ENCODE peak calls at places on chromosomes 5 and 9, in six cellular contexts. Y, C, P, O, R and A are unnamed samples. For H3K4me1, the result is how much of the 10 kb centered on the place peaks cover.

GRCh38 chr9:36165766-36166149 is 3.4 kb upstream of the CCIN start:
- DNase-seq in Y (no peak), C (no peak), P (no peak), O (no peak), R (no peak), A (peak)

GRCh38 chr9:82490019-82490499 is 501.5 kb downstream of the SPATA31D1 start:
- DNase-seq in Y (no peak), C (no peak), P (no peak), O (no peak), R (no peak), A (peak)

GRCh38 chr9:131641618-131642495 is 96.5 kb downstream of the PRRT1B start:
- DNase-seq in Y (no peak), C (no peak), P (no peak), O (no peak), R (no peak), A (no peak)

GRCh38 chr5:34516686-34517085 is 139.4 kb upstream of the RAI14 start:
- DNase-seq in Y (no peak), C (no peak), P (no peak), O (no peak), R (no peak), A (no peak)

GRCh38 chr5:50995285-50995942 is 329.0 kb downstream of the PARP8 start:
- DNase-seq in Y (no peak), C (no peak), P (no peak), O (no peak), R (no peak), A (no peak)

GRCh38 chr5:118791986-118792734 is 196.2 kb downstream of the DTWD2 start:
- DNase-seq in Y (peak), C (peak), P (peak), O (peak), R (peak), A (peak)

GRCh38 chr5:74919487-74919886 is 53.3 kb upstream of the FAM169A start:
- DNase-seq in Y (peak), C (peak), P (peak), O (peak), R (peak), A (peak)

GRCh38 chr5:132474881-132475511 is 15.6 kb downstream of the IRF1 start:
- DNase-seq in Y (no peak), C (no peak), P (no peak), O (no peak), R (no peak), A (no peak)

GRCh38 chr9:123614503-123615258 is 258.7 kb downstream of the CRB2 start:
- DNase-seq in Y (no peak), C (no peak), P (no peak), O (no peak), R (no peak), A (no peak)

GRCh38 chr5:142844881-142845280 is 74.7 kb downstream of the ARHGAP26 start:
- DNase-seq in Y (no peak), C (no peak), P (no peak), O (no peak), R (no peak), A (no peak)

GRCh38 chr9:129720181-129720864 is 32.5 kb downstream of the PTGES start:
- DNase-seq in Y (peak), C (peak), P (no peak), O (peak), R (peak), A (no peak)

GRCh38 chr5:97751556-97751955 is 568.5 kb upstream of the RIOK2 start:
- DNase-seq in Y (no peak), C (no peak), P (no peak), O (no peak), R (no peak), A (peak)

GRCh38 chr9:99012957-99013512 is 69.3 kb downstream of the COL15A1 start:
- DNase-seq in Y (no peak), C (no peak), P (no peak), O (peak), R (no peak), A (no peak)

GRCh38 chr9:90905822-90906221 is 104.2 kb downstream of the SYK start:
- DNase-seq in Y (no peak), C (no peak), P (no peak), O (no peak), R (no peak), A (no peak)

GRCh38 chr5:34570721-34571379 is 85.3 kb upstream of the RAI14 start:
- DNase-seq in Y (no peak), C (no peak), P (no peak), O (no peak), R (no peak), A (peak)

GRCh38 chr5:153546566-153546965 is 56.1 kb downstream of the GRIA1 start:
- DNase-seq in Y (no peak), C (no peak), P (no peak), O (no peak), R (no peak), A (no peak)

GRCh38 chr5:110478899-110479298 is 247.6 kb downstream of the TMEM232 start:
- DNase-seq in Y (no peak), C (no peak), P (no peak), O (no peak), R (no peak), A (peak)

GRCh38 chr5:6656680-6657079 is 23.4 kb downstream of the SRD5A1 start:
- DNase-seq in Y (no peak), C (no peak), P (no peak), O (peak), R (no peak), A (no peak)

GRCh38 chr5:125295405-125295872 is 549.0 kb upstream of the ZNF608 start:
- DNase-seq in Y (no peak), C (no peak), P (no peak), O (no peak), R (no peak), A (peak)

GRCh38 chr5:110802998-110803397 is 64.2 kb downstream of the SLC25A46 start:
- DNase-seq in Y (no peak), C (no peak), P (no peak), O (no peak), R (no peak), A (no peak)

GRCh38 chr9:122936464-122936863 is 4.4 kb upstream of the RABGAP1 start:
- DNase-seq in Y (peak), C (no peak), P (no peak), O (no peak), R (no peak), A (no peak)

GRCh38 chr5:150514708-150515211 is 6.8 kb downstream of the NDST1 start:
- DNase-seq in Y (peak), C (peak), P (no peak), O (no peak), R (no peak), A (peak)
- H3K4me1 ChIP-seq in Y (half or more), C (half or more), P (half or more), O (under half), R (half or more), A (half or more)

GRCh38 chr5:67206381-67207328 is 10.1 kb upstream of the CD180 start:
- DNase-seq in Y (peak), C (peak), P (peak), O (peak), R (no peak), A (peak)
- TF ChIP-seq RAD21 in Y (no peak), C (no peak), P (peak), O (peak), R (no peak), A (no peak)

DNA sequence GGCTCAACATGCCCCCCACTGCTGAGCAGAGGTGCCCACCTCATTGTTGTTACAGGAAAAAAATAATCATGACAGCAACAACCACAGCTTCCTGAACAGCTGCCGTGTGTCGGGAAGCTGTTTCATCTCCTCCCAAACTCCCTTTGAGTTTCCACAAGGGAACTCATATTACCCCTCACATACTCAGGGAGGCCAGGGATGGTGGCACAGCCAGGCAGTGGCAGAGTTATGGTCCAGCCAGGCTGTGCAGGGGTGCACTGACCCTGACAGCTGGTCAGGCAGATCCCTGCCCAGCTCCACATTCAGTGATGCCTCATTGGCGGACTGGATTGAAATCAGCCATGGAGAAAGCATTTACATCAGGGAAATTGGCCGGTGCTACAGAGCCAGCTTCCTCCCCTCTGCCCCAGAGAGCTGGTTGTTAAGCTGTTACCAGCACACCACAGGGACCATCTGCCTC is 37.3 kb downstream of the SARDH start:
- DNase-seq in Y (no peak), C (no peak), P (no peak), O (no peak), R (no peak), A (no peak)
- H3K4me1 ChIP-seq in Y (under half), C (under half), P (under half), O (under half), R (under half), A (under half)

DNA sequence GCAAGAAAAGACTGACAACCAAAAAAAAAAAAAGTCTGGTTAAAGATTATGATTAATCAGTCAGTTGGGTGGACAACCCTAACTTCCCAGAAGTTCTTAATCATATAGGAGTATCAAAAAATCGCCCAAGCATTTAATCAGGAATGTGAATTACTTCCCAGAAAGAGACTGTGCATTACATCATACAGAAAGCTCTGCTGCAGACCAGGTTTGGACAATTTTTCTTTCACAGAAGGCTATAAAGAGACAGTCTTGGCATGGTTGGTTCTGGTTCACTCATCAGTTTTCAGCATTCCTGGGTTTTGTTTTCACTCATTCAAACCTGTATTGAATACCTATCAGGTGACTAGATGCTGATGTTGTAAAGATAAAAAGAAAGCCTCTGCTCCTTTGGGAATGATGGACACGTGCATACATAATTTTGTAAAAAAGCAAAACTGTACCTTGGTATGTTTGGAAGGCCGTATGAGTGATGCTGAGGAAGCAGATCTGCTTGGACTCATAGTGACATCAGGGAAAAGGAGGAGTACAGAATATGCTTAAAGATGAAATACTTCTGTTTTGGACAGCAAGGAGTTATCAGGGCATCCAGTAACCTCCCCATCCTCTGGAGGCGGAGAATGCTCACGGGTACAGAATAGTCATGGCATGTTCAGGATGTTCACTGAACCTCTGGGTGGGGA is 178.5 kb downstream of the GNA14 start:
- DNase-seq in Y (no peak), C (no peak), P (no peak), O (no peak), R (no peak), A (no peak)
- TF ChIP-seq RAD21 in Y (no peak), C (no peak), P (no peak), O (no peak), R (no peak), A (no peak)

GRCh38 chr9:72844440-72844768 is 108.4 kb downstream of the ALDH1A1 start:
- DNase-seq in Y (no peak), C (no peak), P (no peak), O (no peak), R (no peak), A (no peak)

GRCh38 chr9:72839140-72839539 is 113.7 kb downstream of the ALDH1A1 start:
- DNase-seq in Y (no peak), C (no peak), P (no peak), O (no peak), R (no peak), A (no peak)

GRCh38 chr9:72843525-72844439 is 109.1 kb downstream of the ALDH1A1 start:
- DNase-seq in Y (peak), C (peak), P (no peak), O (no peak), R (no peak), A (no peak)
- H3K4me1 ChIP-seq in Y (under half), C (under half), P (under half), O (under half), R (under half), A (under half)